ENCODE peak calls at places on chromosomes 2 and 18, in five cellular contexts. One of them, this sample, is unnamed.

GRCh38 chr18:13642440-13642827 is 83.9 kb downstream of the FAM210A start:
- DNase-seq in HepG2: no peak
- DNase-seq in breast epithelium: no peak
- DNase-seq in neural progenitor cell: no peak
- DNase-seq in RWPE1: no peak
- DNase-seq in this sample: no peak

GRCh38 chr2:176187306-176188217 is 906 bp upstream of the HOXD1 start:
- DNase-seq in HepG2: peak; percentile 96
- DNase-seq in RWPE1: peak; percentile 9
- DNase-seq in breast epithelium: no peak
- DNase-seq in neural progenitor cell: peak; percentile 16
- DNase-seq in this sample: no peak

GRCh38 chr2:42098571-42099430 is 51.0 kb downstream of the PKDCC start:
- DNase-seq in neural progenitor cell: no peak
- DNase-seq in HepG2: no peak
- DNase-seq in RWPE1: no peak
- DNase-seq in breast epithelium: no peak
- DNase-seq in this sample: no peak

GRCh38 chr2:241613018-241613780 is 23.8 kb downstream of the THAP4 start:
- DNase-seq in breast epithelium: no peak
- DNase-seq in neural progenitor cell: peak; percentile 28
- DNase-seq in HepG2: no peak
- DNase-seq in RWPE1: no peak
- DNase-seq in this sample: no peak

GRCh38 chr18:22579271-22579670 is 161.6 kb upstream of the CTAGE1 start:
- DNase-seq in RWPE1: no peak
- DNase-seq in HepG2: no peak
- DNase-seq in breast epithelium: no peak
- DNase-seq in neural progenitor cell: no peak
- DNase-seq in this sample: no peak

GRCh38 chr18:73479472-73479871 is 611.7 kb upstream of the NETO1 start:
- DNase-seq in neural progenitor cell: no peak
- DNase-seq in breast epithelium: no peak
- DNase-seq in HepG2: no peak
- DNase-seq in RWPE1: no peak
- DNase-seq in this sample: no peak

GRCh38 chr2:223734346-223734745 is 103.0 kb downstream of the AP1S3 start:
- DNase-seq in breast epithelium: no peak
- DNase-seq in neural progenitor cell: no peak
- DNase-seq in HepG2: no peak
- DNase-seq in RWPE1: no peak
- DNase-seq in this sample: no peak

GRCh38 chr2:180705551-180705950 is 274.9 kb upstream of the UBE2E3 start:
- DNase-seq in breast epithelium: no peak
- DNase-seq in RWPE1: no peak
- DNase-seq in HepG2: no peak
- DNase-seq in neural progenitor cell: no peak
- DNase-seq in this sample: no peak

GRCh38 chr2:165141601-165142000 is 62.2 kb downstream of the SCN3A start:
- DNase-seq in RWPE1: no peak
- DNase-seq in neural progenitor cell: no peak
- DNase-seq in breast epithelium: no peak
- DNase-seq in HepG2: no peak
- DNase-seq in this sample: no peak

GRCh38 chr18:63823516-63824219 is 48.5 kb downstream of the SERPINB7 start:
- DNase-seq in RWPE1: no peak
- DNase-seq in neural progenitor cell: peak; percentile 40
- DNase-seq in breast epithelium: no peak
- DNase-seq in HepG2: peak; percentile 2
- DNase-seq in this sample: no peak

GRCh38 chr18:63828120-63828519 is 52.9 kb downstream of the SERPINB7 start:
- DNase-seq in breast epithelium: no peak
- DNase-seq in HepG2: no peak
- DNase-seq in neural progenitor cell: no peak
- DNase-seq in RWPE1: no peak
- DNase-seq in this sample: no peak

GRCh38 chr18:63819780-63820179 is 44.6 kb downstream of the SERPINB7 start:
- DNase-seq in breast epithelium: no peak
- DNase-seq in RWPE1: no peak
- DNase-seq in neural progenitor cell: no peak
- DNase-seq in HepG2: no peak
- DNase-seq in this sample: no peak

GRCh38 chr18:63820694-63821093 is 45.5 kb downstream of the SERPINB7 start:
- DNase-seq in neural progenitor cell: no peak
- DNase-seq in HepG2: no peak
- DNase-seq in RWPE1: no peak
- DNase-seq in breast epithelium: no peak
- DNase-seq in this sample: no peak

GRCh38 chr18:63824220-63824525 is 49.0 kb downstream of the SERPINB7 start:
- DNase-seq in HepG2: no peak
- DNase-seq in breast epithelium: no peak
- DNase-seq in RWPE1: no peak
- DNase-seq in neural progenitor cell: no peak
- DNase-seq in this sample: no peak
- TF ChIP-seq CTCF in HepG2: no peak
- TF ChIP-seq CTCF in breast epithelium: no peak
- TF ChIP-seq CTCF in RWPE1: no peak
- TF ChIP-seq CTCF in neural progenitor cell: no peak
- TF ChIP-seq CTCF in this sample: no peak

DNA sequence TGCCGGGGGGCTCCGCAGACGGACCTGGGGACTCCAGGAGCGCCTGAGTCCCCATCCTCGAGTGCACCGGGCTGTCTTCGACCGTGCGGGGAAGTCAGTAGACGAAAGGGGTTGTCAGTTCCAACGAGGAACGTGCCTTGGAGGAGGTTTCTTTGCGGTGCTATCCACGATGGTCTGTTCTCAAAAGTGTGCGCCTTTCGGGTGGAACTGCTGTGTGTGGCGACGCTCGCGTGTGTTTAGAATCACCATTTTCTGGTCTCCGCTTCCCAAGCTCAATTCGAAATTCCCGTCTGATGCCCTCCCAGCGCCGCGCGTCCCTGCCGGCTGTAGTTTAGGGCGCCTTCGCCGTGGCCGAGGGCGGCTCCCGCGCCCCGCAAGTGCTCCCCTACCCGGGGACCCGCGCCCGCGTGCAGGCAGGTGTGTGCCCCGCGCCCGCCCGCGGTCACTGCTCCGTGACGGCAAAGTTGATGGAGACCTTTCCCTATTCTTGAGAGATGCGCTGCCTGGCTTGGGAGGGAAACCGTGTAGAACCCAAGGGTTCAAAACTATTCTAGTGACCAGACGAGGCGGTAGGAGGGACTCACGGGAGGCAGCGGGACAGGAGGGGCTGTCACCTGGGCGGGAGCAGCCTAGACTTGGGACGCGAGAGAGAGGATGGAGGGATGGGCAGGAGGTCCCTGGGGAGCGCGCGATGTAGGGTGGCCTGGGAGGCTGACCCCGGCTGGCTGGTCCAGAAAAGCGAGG is 959 bp downstream of the DOK6 start:
- DNase-seq in RWPE1: no peak
- DNase-seq in HepG2: no peak
- DNase-seq in neural progenitor cell: peak; percentile 39
- DNase-seq in breast epithelium: no peak
- DNase-seq in this sample: peak; percentile 44
- H3K27ac ChIP-seq in RWPE1: no peak overlapping the region
- H3K27ac ChIP-seq in HepG2: peak overlapping the region; percentile 55
- H3K27ac ChIP-seq in neural progenitor cell: no peak overlapping the region
- H3K27ac ChIP-seq in breast epithelium: no peak overlapping the region
- H3K27ac ChIP-seq in this sample: peak overlapping the region; percentile 78

GRCh38 chr2:10835052-10835970 is 22.7 kb upstream of the PDIA6 start:
- DNase-seq in neural progenitor cell: peak; percentile 85
- DNase-seq in RWPE1: peak; percentile 65
- DNase-seq in breast epithelium: no peak
- DNase-seq in HepG2: peak; percentile 53
- DNase-seq in this sample: peak; percentile 75
- TF ChIP-seq CTCF in neural progenitor cell: peak; percentile 93
- TF ChIP-seq CTCF in RWPE1: peak; percentile 58
- TF ChIP-seq CTCF in breast epithelium: no peak
- TF ChIP-seq CTCF in HepG2: peak; percentile 99
- TF ChIP-seq CTCF in this sample: peak; percentile 52

GRCh38 chr2:7940120-7940386 is 741.8 kb upstream of the ID2 start:
- DNase-seq in neural progenitor cell: no peak
- DNase-seq in HepG2: no peak
- DNase-seq in breast epithelium: no peak
- DNase-seq in RWPE1: no peak
- DNase-seq in this sample: no peak
- H3K27ac ChIP-seq in neural progenitor cell: no peak overlapping the region
- H3K27ac ChIP-seq in HepG2: no peak overlapping the region
- H3K27ac ChIP-seq in breast epithelium: no peak overlapping the region
- H3K27ac ChIP-seq in RWPE1: no peak overlapping the region
- H3K27ac ChIP-seq in this sample: no peak overlapping the region

DNA sequence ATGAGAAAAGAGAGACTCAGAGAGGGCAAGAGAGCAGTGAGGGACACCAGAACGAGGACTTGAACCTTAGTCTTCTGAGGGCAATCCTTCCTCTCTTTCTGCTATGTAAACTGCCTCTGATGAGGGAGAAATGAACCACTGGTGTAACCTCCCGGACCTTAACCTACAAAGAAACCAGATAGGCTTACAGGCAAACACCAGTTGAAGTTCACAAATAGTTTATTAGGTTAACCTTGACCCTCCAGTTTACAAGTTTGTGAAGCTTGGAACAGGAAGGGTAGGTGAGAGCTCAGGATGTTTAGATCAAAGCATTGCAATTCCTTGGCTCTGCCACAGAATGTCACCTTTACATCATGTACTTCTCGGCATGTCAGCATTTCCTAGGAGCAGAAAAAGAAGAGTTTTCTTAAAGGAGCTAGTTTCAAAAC is 486.4 kb upstream of the SPRED2 start:
- DNase-seq in neural progenitor cell: no peak
- DNase-seq in breast epithelium: no peak
- DNase-seq in HepG2: peak; percentile 76
- DNase-seq in RWPE1: no peak
- DNase-seq in this sample: no peak
- TF ChIP-seq CTCF in neural progenitor cell: peak; percentile 38
- TF ChIP-seq CTCF in breast epithelium: no peak
- TF ChIP-seq CTCF in HepG2: peak; percentile 71
- TF ChIP-seq CTCF in RWPE1: no peak
- TF ChIP-seq CTCF in this sample: no peak

DNA sequence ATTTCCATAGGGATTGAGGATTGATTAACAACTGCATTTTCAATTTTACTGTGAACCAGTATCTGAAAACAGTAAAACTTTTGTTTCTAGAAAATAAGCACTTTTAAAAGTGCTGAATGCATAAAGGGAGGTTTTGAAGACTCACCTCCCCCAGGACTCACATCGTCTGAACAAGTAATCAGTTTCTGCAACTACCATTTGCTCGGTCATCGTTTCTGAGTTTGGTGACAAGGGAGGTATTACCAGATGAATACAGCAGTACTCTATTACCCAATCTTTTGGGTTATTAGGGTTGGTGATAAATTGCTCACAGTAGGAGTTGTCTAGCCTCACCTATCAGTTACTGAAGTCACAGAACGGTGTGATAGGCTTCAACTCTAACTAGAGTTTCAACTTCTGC is 234.5 kb upstream of the FN1 start:
- DNase-seq in RWPE1: no peak
- DNase-seq in neural progenitor cell: no peak
- DNase-seq in HepG2: no peak
- DNase-seq in breast epithelium: no peak
- DNase-seq in this sample: no peak
- H3K27ac ChIP-seq in RWPE1: no peak overlapping the region
- H3K27ac ChIP-seq in neural progenitor cell: no peak overlapping the region
- H3K27ac ChIP-seq in HepG2: no peak overlapping the region
- H3K27ac ChIP-seq in breast epithelium: no peak overlapping the region
- H3K27ac ChIP-seq in this sample: no peak overlapping the region

GRCh38 chr2:18061717-18062116 is 183.2 kb downstream of the KCNS3 start:
- DNase-seq in HepG2: no peak
- DNase-seq in RWPE1: no peak
- DNase-seq in breast epithelium: no peak
- DNase-seq in neural progenitor cell: peak; percentile 48
- DNase-seq in this sample: no peak
- TF ChIP-seq CTCF in HepG2: no peak
- TF ChIP-seq CTCF in RWPE1: no peak
- TF ChIP-seq CTCF in breast epithelium: no peak
- TF ChIP-seq CTCF in neural progenitor cell: no peak
- TF ChIP-seq CTCF in this sample: no peak

DNA sequence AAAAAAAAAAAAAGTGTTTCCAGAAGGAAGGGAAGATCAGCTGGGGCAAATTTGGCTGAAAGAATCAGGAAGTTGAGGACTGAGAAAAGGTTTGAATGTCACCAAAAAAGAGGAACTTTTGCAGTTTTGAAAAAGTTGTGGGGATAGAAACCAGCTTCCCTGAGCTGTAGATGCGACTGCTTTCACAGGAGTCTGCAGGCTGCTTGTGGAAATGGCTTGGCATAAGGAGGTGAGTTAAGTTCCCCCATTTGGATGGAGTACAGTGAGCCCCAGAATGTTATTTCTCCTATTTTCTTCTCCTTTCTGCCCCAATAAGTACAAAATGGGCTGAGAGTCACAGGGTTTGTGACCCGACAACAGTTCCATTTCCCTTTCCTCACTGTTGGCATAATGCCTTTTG is 16.5 kb upstream of the ME2 start:
- DNase-seq in breast epithelium: no peak
- DNase-seq in neural progenitor cell: no peak
- DNase-seq in HepG2: no peak
- DNase-seq in RWPE1: no peak
- DNase-seq in this sample: no peak
- H3K27ac ChIP-seq in breast epithelium: no peak overlapping the region
- H3K27ac ChIP-seq in neural progenitor cell: no peak overlapping the region
- H3K27ac ChIP-seq in HepG2: no peak overlapping the region
- H3K27ac ChIP-seq in RWPE1: no peak overlapping the region
- H3K27ac ChIP-seq in this sample: no peak overlapping the region